ENCODE peak calls at places on chromosomes 13 and 19, in six cellular contexts. F is neuronal stem cell, I is mesenchymal stem cell, H is IMR-90, B is H1, M is trophoblast cell. X is an unnamed sample.

GRCh38 chr19:19820774-19821315 is 705 bp downstream of the ZNF506 start:
- DNase-seq in F (no peak), I (no peak), H (no peak), B (no peak), M (no peak), X (no peak)

GRCh38 chr19:49977111-49977510 is 16.1 kb upstream of the SIGLEC11 start:
- DNase-seq in F (no peak), I (no peak), H (no peak), B (no peak), M (no peak), X (no peak)

GRCh38 chr19:5138606-5139594 is 170.0 kb downstream of the KDM4B start:
- DNase-seq in F (no peak), I (peak), H (peak), B (no peak), M (peak), X (no peak)

GRCh38 chr19:30719991-30720329 is 347.8 kb downstream of the ZNF536 start:
- DNase-seq in F (no peak), I (peak), H (no peak), B (no peak), M (no peak), X (peak)

GRCh38 chr13:93477238-93477637 is 250.6 kb downstream of the GPC6 start:
- DNase-seq in F (no peak), I (peak), H (peak), B (no peak), M (no peak), X (no peak)

GRCh38 chr13:31044658-31045620 is 112.5 kb downstream of the TEX26 start:
- DNase-seq in F (no peak), I (peak), H (no peak), B (no peak), M (peak), X (no peak)

GRCh38 chr13:89393758-89394157 is 1722.6 kb downstream of the SLITRK5 start:
- DNase-seq in F (no peak), I (no peak), H (no peak), B (no peak), M (no peak), X (no peak)

GRCh38 chr13:44238011-44238421 is 135.6 kb upstream of the SERP2 start:
- DNase-seq in F (no peak), I (peak), H (peak), B (no peak), M (no peak), X (no peak)

GRCh38 chr13:95246292-95247082 is 54.8 kb downstream of the ABCC4 start:
- DNase-seq in F (no peak), I (no peak), H (no peak), B (no peak), M (no peak), X (no peak)

GRCh38 chr13:94061316-94061715 is 418.2 kb downstream of the DCT start:
- DNase-seq in F (no peak), I (peak), H (peak), B (no peak), M (no peak), X (no peak)

GRCh38 chr13:44601596-44601995 is 25.5 kb upstream of the TSC22D1 start:
- DNase-seq in F (no peak), I (no peak), H (no peak), B (no peak), M (peak), X (no peak)

GRCh38 chr13:75803175-75803611 is 167.1 kb downstream of the LMO7 start:
- DNase-seq in F (no peak), I (no peak), H (no peak), B (peak), M (no peak), X (peak)

GRCh38 chr13:43397110-43397509 is 373.7 kb downstream of the DNAJC15 start:
- DNase-seq in F (no peak), I (peak), H (peak), B (no peak), M (no peak), X (no peak)

GRCh38 chr19:29404951-29405727 is 120.7 kb upstream of the VSTM2B start:
- DNase-seq in F (peak), I (no peak), H (no peak), B (peak), M (peak), X (peak)

GRCh38 chr13:70835349-70835748 is 727.1 kb upstream of the KLHL1 start:
- DNase-seq in F (no peak), I (no peak), H (no peak), B (no peak), M (no peak), X (no peak)

DNA sequence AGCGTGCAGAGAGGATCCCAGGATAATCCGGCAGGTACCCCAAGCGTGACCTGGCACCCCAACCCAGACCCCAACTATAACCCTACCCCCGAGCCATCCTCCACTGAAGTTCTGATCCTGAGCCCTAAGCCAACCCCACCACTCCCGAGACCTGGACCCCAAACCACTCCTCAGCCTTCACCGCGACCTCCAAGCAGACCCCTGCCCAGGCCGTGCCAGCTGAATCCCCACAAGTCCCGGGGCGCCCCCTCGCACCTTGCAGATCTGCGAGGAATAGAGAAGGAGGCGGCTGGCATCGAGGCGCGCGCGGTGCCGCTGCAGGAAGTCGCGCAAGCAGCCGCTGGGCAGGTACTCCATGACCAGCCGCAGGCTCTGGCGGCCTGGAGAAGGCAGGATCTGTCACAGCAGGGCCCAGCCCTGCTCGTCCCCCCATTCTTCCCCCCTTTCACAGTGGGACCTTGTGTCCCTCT is 10.1 kb upstream of the INSL3 start:
- DNase-seq in F (no peak), I (no peak), H (no peak), B (no peak), M (no peak), X (peak)
- H2AFZ ChIP-seq in F (peak), I (no peak), H (peak), B (peak), M (no peak), X (no peak)

DNA sequence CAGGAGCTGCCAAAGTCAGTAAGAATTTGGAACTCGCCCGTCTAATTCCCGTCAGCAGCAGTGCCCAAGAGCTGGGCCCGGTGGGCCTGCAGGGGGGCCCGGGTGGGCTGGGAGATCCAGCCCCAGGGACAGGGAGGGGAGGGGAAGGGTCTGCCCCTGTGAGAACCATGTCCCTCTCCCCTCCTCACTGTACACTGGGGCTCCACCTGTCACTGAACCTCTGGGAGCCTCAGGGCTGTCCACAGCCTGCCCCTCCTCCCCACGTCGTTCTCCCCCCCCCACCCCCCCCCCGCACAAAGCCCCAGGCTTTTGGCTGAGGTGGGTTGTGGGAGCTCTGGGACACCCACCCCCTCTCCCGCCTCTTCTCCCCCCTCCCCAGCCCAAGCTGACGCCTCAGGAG is 8.2 kb downstream of the ZNF296 start:
- DNase-seq in F (no peak), I (no peak), H (no peak), B (no peak), M (no peak), X (no peak)
- H2BK5ac ChIP-seq in F (no peak), I (no peak), H (no peak), B (no peak), M (no peak), X (no peak)

GRCh38 chr19:35086455-35086854 is 29.2 kb upstream of the FXYD3 start:
- DNase-seq in F (no peak), I (no peak), H (no peak), B (no peak), M (no peak), X (no peak)

GRCh38 chr19:35083678-35084077 is 31.9 kb upstream of the FXYD3 start:
- DNase-seq in F (no peak), I (no peak), H (no peak), B (no peak), M (no peak), X (no peak)

GRCh38 chr19:35081201-35081600 is 34.4 kb upstream of the FXYD3 start:
- DNase-seq in F (no peak), I (no peak), H (no peak), B (no peak), M (no peak), X (no peak)

GRCh38 chr19:35085947-35086346 is 29.7 kb upstream of the FXYD3 start:
- DNase-seq in F (no peak), I (no peak), H (no peak), B (no peak), M (no peak), X (no peak)

DNA sequence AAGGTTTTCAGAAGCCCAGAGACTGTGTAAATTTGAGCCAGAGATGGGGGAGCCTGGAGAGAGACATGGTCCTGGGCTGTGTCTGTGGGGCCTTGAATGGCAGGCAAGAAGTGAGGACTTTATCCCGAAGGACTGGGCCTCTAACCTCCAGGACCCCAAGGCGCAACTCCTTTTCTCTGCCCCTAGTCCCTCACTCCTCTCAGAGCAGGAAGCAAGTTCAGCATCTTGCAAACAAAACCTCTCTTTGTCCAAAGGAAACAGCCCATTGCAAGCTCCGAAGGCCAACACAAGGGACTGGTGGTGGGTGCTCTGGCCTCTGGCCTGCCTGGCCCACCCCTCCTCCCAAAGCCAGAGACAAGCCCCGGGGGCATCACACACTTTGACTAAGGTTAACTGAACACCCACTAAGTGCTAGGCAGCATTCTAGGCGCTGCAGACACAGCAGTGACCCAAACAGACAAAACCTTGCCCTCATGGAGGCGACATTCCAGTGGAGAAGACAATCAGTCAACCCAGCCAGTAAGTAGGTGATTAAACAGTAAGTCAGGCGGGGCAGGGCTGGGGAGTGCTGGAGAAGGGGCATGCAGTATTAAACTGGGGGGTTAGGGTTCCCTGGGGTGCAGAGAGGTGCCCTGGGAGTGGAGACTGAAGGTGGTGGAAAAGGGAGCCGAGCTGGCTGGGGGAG is 31.4 kb upstream of the FXYD3 start:
- DNase-seq in F (no peak), I (no peak), H (no peak), B (no peak), M (no peak), X (no peak)
- H2AFZ ChIP-seq in F (no peak), I (no peak), H (no peak), B (no peak), M (no peak), X (no peak)

GRCh38 chr13:113208424-113209335 is at the start of gene PCID2:
- DNase-seq in F (peak), I (peak), H (peak), B (peak), M (peak), X (peak)
- H2BK5ac ChIP-seq in F (peak), I (peak), H (peak), B (peak), M (peak), X (no peak)